ENCODE peak calls at places on chromosome 14, in seven cellular contexts. One of them, this sample, is unnamed.
A peak's percentile ranks its signal among the peaks of the same experiment; 100 is the strongest.

GRCh38 chr14:75989134-75989533 is 3.6 kb downstream of the IFT43 start:
- DNase-seq in CD8-positive, alpha-beta T cell: no peak
- DNase-seq in ELR: peak; percentile 25
- DNase-seq in NCI-H1092 treated with DMSO at 0.1 percent for 48 hours: no peak
- DNase-seq in cerebellar nuclear complex: no peak
- DNase-seq in KBM-7: no peak
- DNase-seq in hepatic stellate cell: no peak
- DNase-seq in this sample: peak; percentile 98

GRCh38 chr14:44165286-44165685 is 341.8 kb downstream of the FSCB start:
- DNase-seq in CD8-positive, alpha-beta T cell: no peak
- DNase-seq in ELR: no peak
- DNase-seq in NCI-H1092 treated with DMSO at 0.1 percent for 48 hours: no peak
- DNase-seq in cerebellar nuclear complex: no peak
- DNase-seq in KBM-7: no peak
- DNase-seq in hepatic stellate cell: no peak
- DNase-seq in this sample: no peak

GRCh38 chr14:73472182-73473114 is 14.1 kb upstream of the NUMB start:
- DNase-seq in CD8-positive, alpha-beta T cell: no peak
- DNase-seq in ELR: peak; percentile 78
- DNase-seq in NCI-H1092 treated with DMSO at 0.1 percent for 48 hours: peak; percentile 82
- DNase-seq in cerebellar nuclear complex: peak; percentile 75
- DNase-seq in KBM-7: peak; percentile 80
- DNase-seq in hepatic stellate cell: peak; percentile 58
- DNase-seq in this sample: peak; percentile 79

GRCh38 chr14:90290612-90291011 is 34.3 kb downstream of the PSMC1 start:
- DNase-seq in CD8-positive, alpha-beta T cell: no peak
- DNase-seq in ELR: no peak
- DNase-seq in NCI-H1092 treated with DMSO at 0.1 percent for 48 hours: no peak
- DNase-seq in cerebellar nuclear complex: no peak
- DNase-seq in KBM-7: no peak
- DNase-seq in hepatic stellate cell: no peak
- DNase-seq in this sample: no peak

GRCh38 chr14:106877527-106877926 is 1351.1 kb downstream of the TMEM121 start:
- DNase-seq in CD8-positive, alpha-beta T cell: no peak
- DNase-seq in ELR: no peak
- DNase-seq in NCI-H1092 treated with DMSO at 0.1 percent for 48 hours: no peak
- DNase-seq in cerebellar nuclear complex: no peak
- DNase-seq in KBM-7: no peak
- DNase-seq in hepatic stellate cell: no peak
- DNase-seq in this sample: no peak

GRCh38 chr14:100706860-100707259 is 19.8 kb upstream of the DLK1 start:
- DNase-seq in CD8-positive, alpha-beta T cell: no peak
- DNase-seq in ELR: no peak
- DNase-seq in NCI-H1092 treated with DMSO at 0.1 percent for 48 hours: no peak
- DNase-seq in cerebellar nuclear complex: no peak
- DNase-seq in KBM-7: no peak
- DNase-seq in hepatic stellate cell: no peak
- DNase-seq in this sample: no peak

GRCh38 chr14:100191584-100192249 is 32.3 kb upstream of the DEGS2 start:
- DNase-seq in CD8-positive, alpha-beta T cell: no peak
- DNase-seq in ELR: no peak
- DNase-seq in NCI-H1092 treated with DMSO at 0.1 percent for 48 hours: no peak
- DNase-seq in cerebellar nuclear complex: no peak
- DNase-seq in KBM-7: no peak
- DNase-seq in hepatic stellate cell: no peak
- DNase-seq in this sample: no peak

GRCh38 chr14:59356783-59357182 is 108.4 kb downstream of the GPR135 start:
- DNase-seq in CD8-positive, alpha-beta T cell: no peak
- DNase-seq in ELR: no peak
- DNase-seq in NCI-H1092 treated with DMSO at 0.1 percent for 48 hours: no peak
- DNase-seq in cerebellar nuclear complex: no peak
- DNase-seq in KBM-7: no peak
- DNase-seq in hepatic stellate cell: no peak
- DNase-seq in this sample: no peak

GRCh38 chr14:68395585-68395984 is 397.3 kb downstream of the ZFP36L1 start:
- DNase-seq in CD8-positive, alpha-beta T cell: no peak
- DNase-seq in ELR: peak; percentile 72
- DNase-seq in NCI-H1092 treated with DMSO at 0.1 percent for 48 hours: no peak
- DNase-seq in cerebellar nuclear complex: no peak
- DNase-seq in KBM-7: no peak
- DNase-seq in hepatic stellate cell: no peak
- DNase-seq in this sample: no peak

GRCh38 chr14:31583043-31583442 is 21.8 kb downstream of the NUBPL start:
- DNase-seq in CD8-positive, alpha-beta T cell: no peak
- DNase-seq in ELR: no peak
- DNase-seq in NCI-H1092 treated with DMSO at 0.1 percent for 48 hours: no peak
- DNase-seq in cerebellar nuclear complex: no peak
- DNase-seq in KBM-7: no peak
- DNase-seq in hepatic stellate cell: no peak
- DNase-seq in this sample: no peak

GRCh38 chr14:101774006-101774755 is 12.7 kb downstream of the PPP2R5C start:
- DNase-seq in CD8-positive, alpha-beta T cell: no peak
- DNase-seq in ELR: no peak
- DNase-seq in NCI-H1092 treated with DMSO at 0.1 percent for 48 hours: peak; percentile 29
- DNase-seq in cerebellar nuclear complex: no peak
- DNase-seq in KBM-7: no peak
- DNase-seq in hepatic stellate cell: no peak
- DNase-seq in this sample: no peak

GRCh38 chr14:37712976-37713431 is 117.6 kb downstream of the TTC6 start:
- DNase-seq in CD8-positive, alpha-beta T cell: no peak
- DNase-seq in ELR: no peak
- DNase-seq in NCI-H1092 treated with DMSO at 0.1 percent for 48 hours: no peak
- DNase-seq in cerebellar nuclear complex: no peak
- DNase-seq in KBM-7: no peak
- DNase-seq in hepatic stellate cell: no peak
- DNase-seq in this sample: no peak

GRCh38 chr14:91417134-91417982 is at the start of gene CCDC88C:
- DNase-seq in CD8-positive, alpha-beta T cell: peak; percentile 76
- DNase-seq in ELR: no peak
- DNase-seq in NCI-H1092 treated with DMSO at 0.1 percent for 48 hours: peak; percentile 61
- DNase-seq in cerebellar nuclear complex: no peak
- DNase-seq in KBM-7: peak; percentile 56
- DNase-seq in hepatic stellate cell: peak; percentile 11
- DNase-seq in this sample: peak; percentile 56

GRCh38 chr14:96250545-96250944 is 5.5 kb upstream of the BDKRB1 start:
- DNase-seq in CD8-positive, alpha-beta T cell: no peak
- DNase-seq in ELR: no peak
- DNase-seq in NCI-H1092 treated with DMSO at 0.1 percent for 48 hours: no peak
- DNase-seq in cerebellar nuclear complex: no peak
- DNase-seq in KBM-7: no peak
- DNase-seq in hepatic stellate cell: no peak
- DNase-seq in this sample: no peak

GRCh38 chr14:38723277-38723676 is 379.8 kb downstream of the SEC23A start:
- DNase-seq in CD8-positive, alpha-beta T cell: no peak
- DNase-seq in ELR: no peak
- DNase-seq in NCI-H1092 treated with DMSO at 0.1 percent for 48 hours: no peak
- DNase-seq in cerebellar nuclear complex: no peak
- DNase-seq in KBM-7: no peak
- DNase-seq in hepatic stellate cell: no peak
- DNase-seq in this sample: peak; percentile 16

GRCh38 chr14:32073537-32074189 is 3.4 kb upstream of the ARHGAP5 start:
- DNase-seq in CD8-positive, alpha-beta T cell: peak; percentile 31
- DNase-seq in ELR: peak; percentile 84
- DNase-seq in NCI-H1092 treated with DMSO at 0.1 percent for 48 hours: peak; percentile 86
- DNase-seq in cerebellar nuclear complex: no peak
- DNase-seq in KBM-7: peak; percentile 86
- DNase-seq in hepatic stellate cell: peak; percentile 58
- DNase-seq in this sample: peak; percentile 84

GRCh38 chr14:34596891-34597290 is 33.1 kb downstream of the SNX6 start:
- DNase-seq in CD8-positive, alpha-beta T cell: no peak
- DNase-seq in ELR: no peak
- DNase-seq in NCI-H1092 treated with DMSO at 0.1 percent for 48 hours: no peak
- DNase-seq in cerebellar nuclear complex: no peak
- DNase-seq in KBM-7: no peak
- DNase-seq in hepatic stellate cell: no peak
- DNase-seq in this sample: no peak

GRCh38 chr14:106691601-106692291 is 1165.4 kb downstream of the TMEM121 start:
- DNase-seq in CD8-positive, alpha-beta T cell: peak; percentile 69
- DNase-seq in ELR: peak; percentile 2
- DNase-seq in NCI-H1092 treated with DMSO at 0.1 percent for 48 hours: no peak
- DNase-seq in cerebellar nuclear complex: no peak
- DNase-seq in KBM-7: peak; percentile 58
- DNase-seq in hepatic stellate cell: no peak
- DNase-seq in this sample: peak; percentile 4

GRCh38 chr14:55285048-55285652 is 13.9 kb downstream of the FBXO34 start:
- DNase-seq in CD8-positive, alpha-beta T cell: no peak
- DNase-seq in ELR: no peak
- DNase-seq in NCI-H1092 treated with DMSO at 0.1 percent for 48 hours: no peak
- DNase-seq in cerebellar nuclear complex: no peak
- DNase-seq in KBM-7: no peak
- DNase-seq in hepatic stellate cell: no peak
- DNase-seq in this sample: no peak

GRCh38 chr14:22849212-22849819 is 12.9 kb downstream of the MMP14 start:
- DNase-seq in CD8-positive, alpha-beta T cell: no peak
- DNase-seq in ELR: no peak
- DNase-seq in NCI-H1092 treated with DMSO at 0.1 percent for 48 hours: no peak
- DNase-seq in cerebellar nuclear complex: no peak
- DNase-seq in KBM-7: no peak
- DNase-seq in hepatic stellate cell: no peak
- DNase-seq in this sample: no peak

GRCh38 chr14:70665448-70666363 is 24.0 kb downstream of the TTC9 start:
- DNase-seq in CD8-positive, alpha-beta T cell: no peak
- DNase-seq in ELR: peak; percentile 35
- DNase-seq in NCI-H1092 treated with DMSO at 0.1 percent for 48 hours: peak; percentile 30
- DNase-seq in cerebellar nuclear complex: no peak
- DNase-seq in KBM-7: no peak
- DNase-seq in hepatic stellate cell: peak; percentile 43
- DNase-seq in this sample: no peak

This sample was measured in lung microvascular endothelial cell.